ENCODE peak calls at places on chromosomes 16 and 17, in nine cellular contexts. One of them, this sample, is unnamed.

GRCh38 chr16:30944352-30944751 is 4.5 kb upstream of the ORAI3 start:
- DNase-seq in nephron progenitor cell: no peak
- DNase-seq in astrocyte of the spinal cord: no peak
- DNase-seq in fibroblast of lung: no peak
- DNase-seq in anterior cingulate cortex: no peak
- DNase-seq in Jurkat, Clone E6-1: no peak
- DNase-seq in CD4-positive, CD25-positive, alpha-beta regulatory T cell: no peak
- DNase-seq in cardiac fibroblast: no peak
- DNase-seq in head of caudate nucleus: no peak
- DNase-seq in this sample: no peak

GRCh38 chr16:12097523-12098428 is 121.2 kb downstream of the SNX29 start:
- DNase-seq in anterior cingulate cortex: no peak
- DNase-seq in astrocyte of the spinal cord: peak; percentile 45
- DNase-seq in cardiac fibroblast: peak; percentile 7
- DNase-seq in nephron progenitor cell: no peak
- DNase-seq in Jurkat, Clone E6-1: no peak
- DNase-seq in fibroblast of lung: peak; percentile 83
- DNase-seq in CD4-positive, CD25-positive, alpha-beta regulatory T cell: no peak
- DNase-seq in head of caudate nucleus: peak; percentile 68
- DNase-seq in this sample: peak; percentile 75

GRCh38 chr17:72270530-72270929 is 149.7 kb downstream of the SOX9 start:
- DNase-seq in head of caudate nucleus: no peak
- DNase-seq in astrocyte of the spinal cord: peak; percentile 15
- DNase-seq in cardiac fibroblast: peak; percentile 6
- DNase-seq in anterior cingulate cortex: no peak
- DNase-seq in nephron progenitor cell: no peak
- DNase-seq in CD4-positive, CD25-positive, alpha-beta regulatory T cell: no peak
- DNase-seq in fibroblast of lung: peak; percentile 51
- DNase-seq in Jurkat, Clone E6-1: no peak
- DNase-seq in this sample: no peak

GRCh38 chr17:73827627-73828241 is 183.5 kb upstream of the SDK2 start:
- DNase-seq in cardiac fibroblast: no peak
- DNase-seq in anterior cingulate cortex: no peak
- DNase-seq in Jurkat, Clone E6-1: no peak
- DNase-seq in nephron progenitor cell: no peak
- DNase-seq in head of caudate nucleus: no peak
- DNase-seq in CD4-positive, CD25-positive, alpha-beta regulatory T cell: no peak
- DNase-seq in fibroblast of lung: peak; percentile 3
- DNase-seq in astrocyte of the spinal cord: no peak
- DNase-seq in this sample: no peak

GRCh38 chr16:71883193-71883848 is 661 bp downstream of the ZNF821 start:
- DNase-seq in Jurkat, Clone E6-1: no peak
- DNase-seq in head of caudate nucleus: peak; percentile 57
- DNase-seq in fibroblast of lung: no peak
- DNase-seq in nephron progenitor cell: peak; percentile 71
- DNase-seq in cardiac fibroblast: no peak
- DNase-seq in CD4-positive, CD25-positive, alpha-beta regulatory T cell: peak; percentile 53
- DNase-seq in anterior cingulate cortex: no peak
- DNase-seq in astrocyte of the spinal cord: peak; percentile 8
- DNase-seq in this sample: peak; percentile 69

GRCh38 chr17:45740553-45741330 is 43.4 kb upstream of the CRHR1 start:
- DNase-seq in fibroblast of lung: no peak
- DNase-seq in nephron progenitor cell: peak; percentile 72
- DNase-seq in Jurkat, Clone E6-1: peak; percentile 34
- DNase-seq in CD4-positive, CD25-positive, alpha-beta regulatory T cell: no peak
- DNase-seq in cardiac fibroblast: peak; percentile 35
- DNase-seq in astrocyte of the spinal cord: peak; percentile 9
- DNase-seq in head of caudate nucleus: peak; percentile 77
- DNase-seq in anterior cingulate cortex: peak; percentile 35
- DNase-seq in this sample: no peak

GRCh38 chr17:61755078-61755477 is 108.2 kb downstream of the BRIP1 start:
- DNase-seq in anterior cingulate cortex: no peak
- DNase-seq in head of caudate nucleus: no peak
- DNase-seq in fibroblast of lung: no peak
- DNase-seq in astrocyte of the spinal cord: no peak
- DNase-seq in Jurkat, Clone E6-1: no peak
- DNase-seq in CD4-positive, CD25-positive, alpha-beta regulatory T cell: no peak
- DNase-seq in cardiac fibroblast: no peak
- DNase-seq in nephron progenitor cell: no peak
- DNase-seq in this sample: no peak

GRCh38 chr17:8892338-8892690 is 24.8 kb upstream of the PIK3R6 start:
- DNase-seq in head of caudate nucleus: no peak
- DNase-seq in Jurkat, Clone E6-1: no peak
- DNase-seq in astrocyte of the spinal cord: no peak
- DNase-seq in cardiac fibroblast: peak; percentile 23
- DNase-seq in nephron progenitor cell: no peak
- DNase-seq in CD4-positive, CD25-positive, alpha-beta regulatory T cell: no peak
- DNase-seq in anterior cingulate cortex: no peak
- DNase-seq in fibroblast of lung: no peak
- DNase-seq in this sample: no peak

GRCh38 chr17:41013181-41013580 is 4.3 kb upstream of the KRTAP3-1 start:
- DNase-seq in astrocyte of the spinal cord: no peak
- DNase-seq in cardiac fibroblast: peak; percentile 4
- DNase-seq in nephron progenitor cell: no peak
- DNase-seq in fibroblast of lung: no peak
- DNase-seq in CD4-positive, CD25-positive, alpha-beta regulatory T cell: no peak
- DNase-seq in anterior cingulate cortex: no peak
- DNase-seq in Jurkat, Clone E6-1: no peak
- DNase-seq in head of caudate nucleus: no peak
- DNase-seq in this sample: no peak

GRCh38 chr17:29570521-29570920 is 2.0 kb downstream of the TP53I13 start:
- DNase-seq in CD4-positive, CD25-positive, alpha-beta regulatory T cell: no peak
- DNase-seq in astrocyte of the spinal cord: no peak
- DNase-seq in cardiac fibroblast: no peak
- DNase-seq in fibroblast of lung: no peak
- DNase-seq in head of caudate nucleus: no peak
- DNase-seq in anterior cingulate cortex: no peak
- DNase-seq in Jurkat, Clone E6-1: no peak
- DNase-seq in nephron progenitor cell: no peak
- DNase-seq in this sample: peak; percentile 5

GRCh38 chr17:61714300-61714699 is 123.3 kb upstream of the NACA2 start:
- DNase-seq in anterior cingulate cortex: no peak
- DNase-seq in nephron progenitor cell: no peak
- DNase-seq in cardiac fibroblast: no peak
- DNase-seq in Jurkat, Clone E6-1: no peak
- DNase-seq in astrocyte of the spinal cord: no peak
- DNase-seq in CD4-positive, CD25-positive, alpha-beta regulatory T cell: no peak
- DNase-seq in head of caudate nucleus: no peak
- DNase-seq in fibroblast of lung: no peak
- DNase-seq in this sample: no peak

GRCh38 chr16:79902351-79902750 is 301.8 kb upstream of the MAF start:
- DNase-seq in anterior cingulate cortex: no peak
- DNase-seq in CD4-positive, CD25-positive, alpha-beta regulatory T cell: no peak
- DNase-seq in astrocyte of the spinal cord: peak; percentile 65
- DNase-seq in head of caudate nucleus: no peak
- DNase-seq in cardiac fibroblast: peak; percentile 35
- DNase-seq in nephron progenitor cell: no peak
- DNase-seq in fibroblast of lung: no peak
- DNase-seq in Jurkat, Clone E6-1: no peak
- DNase-seq in this sample: peak; percentile 18

GRCh38 chr17:73192219-73192893 is 499 bp upstream of the COG1 start:
- DNase-seq in fibroblast of lung: peak; percentile 65
- DNase-seq in nephron progenitor cell: peak; percentile 78
- DNase-seq in anterior cingulate cortex: peak; percentile 31
- DNase-seq in CD4-positive, CD25-positive, alpha-beta regulatory T cell: no peak
- DNase-seq in head of caudate nucleus: peak; percentile 79
- DNase-seq in cardiac fibroblast: peak; percentile 67
- DNase-seq in Jurkat, Clone E6-1: peak; percentile 60
- DNase-seq in astrocyte of the spinal cord: peak; percentile 69
- DNase-seq in this sample: peak; percentile 59

GRCh38 chr16:88966986-88967799 is 9.8 kb downstream of the CBFA2T3 start:
- DNase-seq in nephron progenitor cell: no peak
- DNase-seq in anterior cingulate cortex: no peak
- DNase-seq in Jurkat, Clone E6-1: no peak
- DNase-seq in CD4-positive, CD25-positive, alpha-beta regulatory T cell: no peak
- DNase-seq in head of caudate nucleus: no peak
- DNase-seq in cardiac fibroblast: no peak
- DNase-seq in astrocyte of the spinal cord: no peak
- DNase-seq in fibroblast of lung: no peak
- DNase-seq in this sample: no peak

GRCh38 chr17:55117063-55117611 is 147.6 kb upstream of the HLF start:
- DNase-seq in fibroblast of lung: peak; percentile 46
- DNase-seq in Jurkat, Clone E6-1: no peak
- DNase-seq in astrocyte of the spinal cord: no peak
- DNase-seq in cardiac fibroblast: peak; percentile 51
- DNase-seq in CD4-positive, CD25-positive, alpha-beta regulatory T cell: no peak
- DNase-seq in anterior cingulate cortex: no peak
- DNase-seq in head of caudate nucleus: no peak
- DNase-seq in nephron progenitor cell: no peak
- DNase-seq in this sample: no peak

This sample was measured in ovary.